ENCODE peak calls at places on chromosomes 4 and X, in six cellular contexts. L is MM.1S, Z is cardiac muscle cell, F is uterus, R is mammary epithelial cell, Y is left lung. Q is an unnamed sample.

GRCh38 chr4:61224573-61224972 is 24.4 kb downstream of the ADGRL3 start:
- DNase-seq in L (no peak), Z (no peak), R (no peak), F (no peak), Y (no peak), Q (no peak)

GRCh38 chr4:164946810-164947209 is 30.6 kb downstream of the TRIM61 start:
- DNase-seq in Y (no peak), L (no peak), R (no peak), F (no peak), Z (no peak), Q (no peak)

GRCh38 chr4:128847074-128847724 is 37.7 kb downstream of the JADE1 start:
- DNase-seq in L (no peak), Z (no peak), R (no peak), F (no peak), Y (no peak), Q (no peak)

GRCh38 chr4:110132822-110133719 is 65.3 kb downstream of the ELOVL6 start:
- DNase-seq in Z (no peak), Y (no peak), F (no peak), L (no peak), R (no peak), Q (no peak)

GRCh38 chrX:86148024-86148511 is at the start of gene DACH2:
- DNase-seq in Y (peak; percentile 78), R (peak; percentile 75), Z (peak; percentile 90), F (peak; percentile 80), L (peak; percentile 88), Q (no peak)

GRCh38 chr4:81069706-81070331 is 39.3 kb downstream of the BMP3 start:
- DNase-seq in Y (peak; percentile 45), L (peak; percentile 88), F (peak; percentile 57), R (peak; percentile 73), Z (peak; percentile 91), Q (peak; percentile 9)

GRCh38 chr4:145619639-145619996 is 433 bp downstream of the MMAA start:
- DNase-seq in Z (peak; percentile 31), R (peak; percentile 60), L (no peak), F (peak; percentile 38), Y (peak; percentile 47), Q (no peak)

GRCh38 chr4:54661686-54662085 is 3.9 kb downstream of the KIT start:
- DNase-seq in R (peak; percentile 54), L (no peak), Y (no peak), F (no peak), Z (no peak), Q (no peak)

GRCh38 chr4:182449186-182449880 is 206.1 kb downstream of the TENM3 start:
- DNase-seq in Y (no peak), L (peak; percentile 9), R (peak; percentile 54), Z (no peak), F (no peak), Q (no peak)

GRCh38 chr4:150501019-150501727 is 80.8 kb upstream of the MAB21L2 start:
- DNase-seq in Y (no peak), R (peak; percentile 87), Z (no peak), L (no peak), F (no peak), Q (no peak)

GRCh38 chrX:97132654-97133415 is 249.1 kb downstream of the RPA4 start:
- DNase-seq in Z (no peak), F (no peak), L (no peak), R (no peak), Y (no peak), Q (no peak)

GRCh38 chr4:23737571-23737970 is 152.3 kb downstream of the PPARGC1A start:
- DNase-seq in R (no peak), Y (no peak), L (no peak), F (no peak), Z (no peak), Q (no peak)

GRCh38 chr4:158819942-158820786 is 51.3 kb downstream of the FNIP2 start:
- DNase-seq in L (no peak), F (no peak), Y (no peak), Z (no peak), R (no peak), Q (no peak)

GRCh38 chrX:155216940-155217450 is 735 bp downstream of the VBP1 start:
- DNase-seq in R (no peak), F (no peak), Y (no peak), Z (peak; percentile 16), L (peak; percentile 9), Q (no peak)

DNA sequence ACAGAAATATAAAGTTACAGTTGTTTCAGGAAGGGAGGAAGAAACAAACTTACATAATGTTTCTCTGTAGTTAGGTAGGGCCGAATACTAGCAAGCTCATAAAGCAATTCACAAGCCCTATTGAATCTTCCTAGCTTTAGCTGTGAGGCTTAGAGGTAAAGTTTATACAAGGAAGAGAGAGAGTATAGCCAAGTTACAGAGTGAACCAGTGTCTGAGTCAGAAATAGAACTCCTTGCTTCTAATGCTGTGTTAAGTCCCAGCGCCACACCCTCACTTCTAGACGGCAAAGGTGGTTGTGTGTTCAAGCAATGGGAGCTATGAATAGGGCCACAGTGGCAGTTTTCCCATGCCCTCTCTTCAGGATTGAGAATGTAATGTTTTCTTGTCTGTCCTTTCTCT is 6.1 kb downstream of the LPAR4 start:
- DNase-seq in Y (no peak), F (no peak), Z (no peak), L (no peak), R (no peak), Q (no peak)
- H3K4me3 ChIP-seq in Y (no peak overlapping the region), F (no peak overlapping the region), Z (no peak overlapping the region), L (no peak overlapping the region), R (no peak overlapping the region), Q (no peak overlapping the region)

GRCh38 chr4:103098746-103099421 is 750 bp downstream of the BDH2 start:
- DNase-seq in R (no peak), L (no peak), Y (no peak), F (no peak), Z (peak; percentile 8), Q (no peak)
- H3K27ac ChIP-seq in R (peak overlapping the region; percentile 54), L (no peak overlapping the region), Y (peak overlapping the region; percentile 56), F (peak overlapping the region; percentile 73), Z (no peak overlapping the region), Q (no peak overlapping the region)

DNA sequence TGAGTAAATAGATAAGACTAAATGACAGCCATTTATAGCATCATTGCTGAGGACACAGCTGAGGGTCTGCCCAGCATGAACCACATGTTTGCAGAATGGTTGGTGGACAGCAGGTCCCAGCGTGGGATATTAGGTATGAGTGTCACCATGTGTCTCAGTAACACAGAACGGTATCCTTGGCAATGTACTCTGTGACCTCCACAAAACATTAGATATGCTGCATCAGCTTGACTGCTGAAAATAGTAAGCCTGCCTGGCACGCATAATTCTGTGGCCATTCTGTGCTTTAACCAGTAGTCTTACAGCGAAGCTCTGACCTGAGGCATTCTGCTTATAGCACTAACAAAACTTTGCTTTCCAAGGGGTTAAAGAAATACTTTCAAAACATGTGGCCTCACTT is 32.0 kb downstream of the LIMCH1 start:
- DNase-seq in Z (peak; percentile 30), L (no peak), R (no peak), Y (no peak), F (no peak), Q (no peak)
- H3K4me1 ChIP-seq in Z (peaks cover 13% of the 10 kb centered on the region), L (no peaks in the 10 kb centered on the region), R (no peaks in the 10 kb centered on the region), Y (no peaks in the 10 kb centered on the region), F (no peaks in the 10 kb centered on the region), Q (no peaks in the 10 kb centered on the region)

GRCh38 chrX:83535417-83536244 is 27.5 kb downstream of the POU3F4 start:
- DNase-seq in Y (no peak), R (no peak), Z (no peak), L (peak; percentile 54), F (no peak), Q (no peak)
- H3K4me3 ChIP-seq in Y (no peak overlapping the region), R (no peak overlapping the region), Z (no peak overlapping the region), L (peak overlapping the region; percentile 46), F (no peak overlapping the region), Q (no peak overlapping the region)

DNA sequence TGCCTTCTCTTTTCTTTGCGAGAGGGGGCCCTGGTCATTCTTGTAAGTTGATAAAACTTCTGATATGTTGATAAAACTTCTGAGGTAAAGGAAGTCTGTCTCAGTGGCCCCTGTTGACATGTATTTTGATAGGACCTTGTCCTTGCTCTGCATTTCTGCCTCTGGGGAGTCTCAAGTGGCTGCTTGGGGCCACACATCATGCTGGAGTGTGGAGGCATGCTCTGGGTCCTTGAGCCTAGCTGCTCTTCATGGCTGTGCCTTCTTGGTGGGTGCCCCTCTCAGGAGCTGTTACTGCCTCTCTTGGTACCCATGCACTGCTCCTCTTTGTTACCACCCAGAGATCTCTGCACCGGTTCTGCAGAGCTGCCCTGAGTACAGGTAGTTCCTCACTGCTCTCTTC is 14.2 kb downstream of the NSD2 start:
- DNase-seq in L (no peak), Y (no peak), F (no peak), Z (peak; percentile 57), R (no peak), Q (no peak)
- H3K27ac ChIP-seq in L (no peak overlapping the region), Y (no peak overlapping the region), F (no peak overlapping the region), Z (peak overlapping the region; percentile 62), R (no peak overlapping the region), Q (no peak overlapping the region)

Q was measured in effector memory CD4-positive, alpha-beta T cell.